ENCODE peak calls at places on chromosome 4, in four cellular contexts. One of them, this sample, is unnamed.

GRCh38 chr4:10697071-10697470 is 12.5 kb upstream of the CLNK start:
- DNase-seq in spleen: no peak
- DNase-seq in adrenal gland: no peak
- DNase-seq in GM12878: no peak
- DNase-seq in this sample: no peak

GRCh38 chr4:74098628-74098995 is 383 bp downstream of the CXCL2 start:
- DNase-seq in GM12878: no peak
- DNase-seq in adrenal gland: no peak
- DNase-seq in spleen: peak
- DNase-seq in this sample: no peak

GRCh38 chr4:111556861-111557260 is 588.4 kb upstream of the FAM241A start:
- DNase-seq in adrenal gland: no peak
- DNase-seq in spleen: no peak
- DNase-seq in GM12878: no peak
- DNase-seq in this sample: no peak

GRCh38 chr4:123327346-123327745 is 69.2 kb upstream of the SPRY1 start:
- DNase-seq in GM12878: no peak
- DNase-seq in adrenal gland: no peak
- DNase-seq in spleen: no peak
- DNase-seq in this sample: no peak

GRCh38 chr4:16588651-16589050 is 309.8 kb downstream of the LDB2 start:
- DNase-seq in adrenal gland: no peak
- DNase-seq in spleen: no peak
- DNase-seq in GM12878: no peak
- DNase-seq in this sample: no peak

GRCh38 chr4:61522312-61522711 is 322.2 kb downstream of the ADGRL3 start:
- DNase-seq in spleen: no peak
- DNase-seq in adrenal gland: no peak
- DNase-seq in GM12878: no peak
- DNase-seq in this sample: no peak

GRCh38 chr4:6092131-6092530 is 73.9 kb upstream of the C4orf50 start:
- DNase-seq in spleen: no peak
- DNase-seq in GM12878: no peak
- DNase-seq in adrenal gland: no peak
- DNase-seq in this sample: no peak

GRCh38 chr4:55018978-55019377 is 106.4 kb downstream of the KDR start:
- DNase-seq in spleen: no peak
- DNase-seq in GM12878: no peak
- DNase-seq in adrenal gland: no peak
- DNase-seq in this sample: no peak

GRCh38 chr4:2962614-2963184 is 507 bp downstream of the NOP14 start:
- DNase-seq in GM12878: no peak
- DNase-seq in spleen: no peak
- DNase-seq in adrenal gland: peak
- DNase-seq in this sample: peak

GRCh38 chr4:65865489-65865888 is 195.2 kb upstream of the EPHA5 start:
- DNase-seq in spleen: no peak
- DNase-seq in adrenal gland: no peak
- DNase-seq in GM12878: no peak
- DNase-seq in this sample: no peak

GRCh38 chr4:100494166-100494565 is 23.7 kb downstream of the EMCN start:
- DNase-seq in spleen: no peak
- DNase-seq in GM12878: no peak
- DNase-seq in adrenal gland: no peak
- DNase-seq in this sample: no peak

GRCh38 chr4:79563218-79563617 is 155.2 kb upstream of the GK2 start:
- DNase-seq in spleen: no peak
- DNase-seq in GM12878: no peak
- DNase-seq in adrenal gland: no peak
- DNase-seq in this sample: no peak

GRCh38 chr4:94225449-94225848 is 17.8 kb downstream of the SMARCAD1 start:
- DNase-seq in adrenal gland: no peak
- DNase-seq in GM12878: no peak
- DNase-seq in spleen: no peak
- DNase-seq in this sample: no peak

GRCh38 chr4:93828332-93828829 is at the start of gene ATOH1:
- DNase-seq in adrenal gland: no peak
- DNase-seq in GM12878: no peak
- DNase-seq in spleen: no peak
- DNase-seq in this sample: no peak

GRCh38 chr4:79875500-79875899 is 197.5 kb downstream of the ANTXR2 start:
- DNase-seq in spleen: no peak
- DNase-seq in adrenal gland: no peak
- DNase-seq in GM12878: no peak
- DNase-seq in this sample: no peak

GRCh38 chr4:16289872-16290554 is 63.7 kb upstream of the TAPT1 start:
- DNase-seq in GM12878: no peak
- DNase-seq in adrenal gland: no peak
- DNase-seq in spleen: no peak
- DNase-seq in this sample: no peak

GRCh38 chr4:71070015-71070414 is 76.6 kb downstream of the DCK start:
- DNase-seq in GM12878: no peak
- DNase-seq in adrenal gland: no peak
- DNase-seq in spleen: no peak
- DNase-seq in this sample: no peak

GRCh38 chr4:128427832-128428366 is 140.3 kb upstream of the PGRMC2 start:
- DNase-seq in spleen: peak
- DNase-seq in adrenal gland: peak
- DNase-seq in GM12878: no peak
- DNase-seq in this sample: peak

GRCh38 chr4:72974694-72975487 is 94.6 kb downstream of the COX18 start:
- DNase-seq in adrenal gland: no peak
- DNase-seq in spleen: no peak
- DNase-seq in GM12878: no peak
- DNase-seq in this sample: no peak

GRCh38 chr4:22897520-22898108 is 204.9 kb downstream of the GBA3 start:
- DNase-seq in GM12878: no peak
- DNase-seq in spleen: no peak
- DNase-seq in adrenal gland: no peak
- DNase-seq in this sample: peak

GRCh38 chr4:5988086-5988845 is 30.0 kb downstream of the C4orf50 start:
- DNase-seq in GM12878: no peak
- DNase-seq in spleen: no peak
- DNase-seq in adrenal gland: no peak
- DNase-seq in this sample: no peak

GRCh38 chr4:51831133-51831532 is 11.8 kb upstream of the DCUN1D4 start:
- DNase-seq in GM12878: no peak
- DNase-seq in adrenal gland: peak
- DNase-seq in spleen: peak
- DNase-seq in this sample: no peak

GRCh38 chr4:183276106-183276505 is 44.0 kb downstream of the CLDN22 start:
- DNase-seq in spleen: no peak
- DNase-seq in GM12878: no peak
- DNase-seq in adrenal gland: no peak
- DNase-seq in this sample: no peak

GRCh38 chr4:4857001-4857808 is 2.3 kb upstream of the MSX1 start:
- DNase-seq in adrenal gland: no peak
- DNase-seq in spleen: peak
- DNase-seq in GM12878: no peak
- DNase-seq in this sample: no peak

GRCh38 chr4:4855293-4856070 is 4.0 kb upstream of the MSX1 start:
- DNase-seq in GM12878: no peak
- DNase-seq in adrenal gland: no peak
- DNase-seq in spleen: peak
- DNase-seq in this sample: no peak

GRCh38 chr4:4854649-4855292 is 4.7 kb upstream of the MSX1 start:
- DNase-seq in adrenal gland: no peak
- DNase-seq in GM12878: no peak
- DNase-seq in spleen: peak
- DNase-seq in this sample: no peak

GRCh38 chr4:4857809-4858508 is 1.5 kb upstream of the MSX1 start:
- DNase-seq in spleen: no peak
- DNase-seq in GM12878: no peak
- DNase-seq in adrenal gland: no peak
- DNase-seq in this sample: no peak

GRCh38 chr4:4856071-4857000 is 3.1 kb upstream of the MSX1 start:
- DNase-seq in GM12878: no peak
- DNase-seq in adrenal gland: no peak
- DNase-seq in spleen: peak
- DNase-seq in this sample: no peak
- H3K4me3 ChIP-seq in GM12878: peak
- H3K4me3 ChIP-seq in adrenal gland: peak
- H3K4me3 ChIP-seq in spleen: no peak
- H3K4me3 ChIP-seq in this sample: peak

GRCh38 chr4:89837385-89837995 is 529 bp upstream of the SNCA start:
- DNase-seq in spleen: peak
- DNase-seq in GM12878: no peak
- DNase-seq in adrenal gland: no peak
- DNase-seq in this sample: no peak
- TF ChIP-seq CTCF in spleen: no peak
- TF ChIP-seq CTCF in GM12878: no peak
- TF ChIP-seq CTCF in adrenal gland: no peak
- TF ChIP-seq CTCF in this sample: peak

GRCh38 chr4:119027815-119028214 is 107.8 kb upstream of the MYOZ2 start:
- DNase-seq in adrenal gland: no peak
- DNase-seq in GM12878: no peak
- DNase-seq in spleen: no peak
- DNase-seq in this sample: no peak

GRCh38 chr4:119026662-119027444 is 108.8 kb upstream of the MYOZ2 start:
- DNase-seq in adrenal gland: no peak
- DNase-seq in spleen: no peak
- DNase-seq in GM12878: no peak
- DNase-seq in this sample: no peak

GRCh38 chr4:119025440-119025839 is 110.2 kb upstream of the MYOZ2 start:
- DNase-seq in adrenal gland: peak
- DNase-seq in GM12878: no peak
- DNase-seq in spleen: no peak
- DNase-seq in this sample: no peak

GRCh38 chr4:119024102-119024501 is 111.5 kb upstream of the MYOZ2 start:
- DNase-seq in adrenal gland: no peak
- DNase-seq in GM12878: no peak
- DNase-seq in spleen: no peak
- DNase-seq in this sample: no peak

GRCh38 chr4:119025916-119026661 is 109.5 kb upstream of the MYOZ2 start:
- DNase-seq in GM12878: no peak
- DNase-seq in spleen: no peak
- DNase-seq in adrenal gland: peak
- DNase-seq in this sample: peak
- H3K4me3 ChIP-seq in GM12878: no peak
- H3K4me3 ChIP-seq in spleen: no peak
- H3K4me3 ChIP-seq in adrenal gland: peak
- H3K4me3 ChIP-seq in this sample: peak

GRCh38 chr4:150962245-150962644 is 52.8 kb downstream of the LRBA start:
- DNase-seq in adrenal gland: no peak
- DNase-seq in spleen: no peak
- DNase-seq in GM12878: no peak
- DNase-seq in this sample: no peak

GRCh38 chr4:150964754-150965153 is 50.3 kb downstream of the LRBA start:
- DNase-seq in spleen: no peak
- DNase-seq in adrenal gland: no peak
- DNase-seq in GM12878: no peak
- DNase-seq in this sample: no peak

GRCh38 chr4:150961566-150961965 is 53.5 kb downstream of the LRBA start:
- DNase-seq in adrenal gland: no peak
- DNase-seq in GM12878: no peak
- DNase-seq in spleen: no peak
- DNase-seq in this sample: no peak

GRCh38 chr4:150960079-150960478 is 55.0 kb downstream of the LRBA start:
- DNase-seq in spleen: no peak
- DNase-seq in adrenal gland: no peak
- DNase-seq in GM12878: no peak
- DNase-seq in this sample: no peak

DNA sequence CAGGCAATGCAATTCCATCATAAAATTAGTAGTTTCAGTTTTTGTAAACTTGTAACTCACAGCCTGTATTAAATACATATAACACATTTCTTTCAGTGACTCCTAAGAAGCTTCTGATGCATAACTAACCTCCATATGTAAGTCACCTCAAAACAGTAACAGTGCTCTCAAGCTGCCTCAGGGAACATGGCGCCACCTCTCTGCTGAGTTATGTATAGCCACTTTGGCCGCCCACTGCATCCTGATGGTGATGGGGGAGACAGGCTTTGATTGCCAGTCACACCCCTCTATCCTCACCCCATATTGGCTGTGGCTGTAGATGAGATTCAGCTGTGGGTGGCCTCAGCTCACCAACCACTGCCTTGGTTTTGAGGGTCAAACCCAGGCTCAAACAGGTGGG is 54.3 kb downstream of the LRBA start:
- DNase-seq in adrenal gland: no peak
- DNase-seq in spleen: no peak
- DNase-seq in GM12878: no peak
- DNase-seq in this sample: no peak
- TF ChIP-seq CTCF in adrenal gland: peak
- TF ChIP-seq CTCF in spleen: peak
- TF ChIP-seq CTCF in GM12878: peak
- TF ChIP-seq CTCF in this sample: peak

GRCh38 chr4:138087181-138087714 is 154.9 kb downstream of the SLC7A11 start:
- DNase-seq in adrenal gland: no peak
- DNase-seq in GM12878: no peak
- DNase-seq in spleen: no peak
- DNase-seq in this sample: peak

GRCh38 chr4:138088449-138089208 is 153.5 kb downstream of the SLC7A11 start:
- DNase-seq in GM12878: no peak
- DNase-seq in adrenal gland: no peak
- DNase-seq in spleen: peak
- DNase-seq in this sample: no peak

GRCh38 chr4:138090918-138091659 is 151.1 kb downstream of the SLC7A11 start:
- DNase-seq in spleen: no peak
- DNase-seq in GM12878: no peak
- DNase-seq in adrenal gland: no peak
- DNase-seq in this sample: no peak

GRCh38 chr4:138092060-138092459 is 150.1 kb downstream of the SLC7A11 start:
- DNase-seq in GM12878: no peak
- DNase-seq in adrenal gland: no peak
- DNase-seq in spleen: no peak
- DNase-seq in this sample: no peak

DNA sequence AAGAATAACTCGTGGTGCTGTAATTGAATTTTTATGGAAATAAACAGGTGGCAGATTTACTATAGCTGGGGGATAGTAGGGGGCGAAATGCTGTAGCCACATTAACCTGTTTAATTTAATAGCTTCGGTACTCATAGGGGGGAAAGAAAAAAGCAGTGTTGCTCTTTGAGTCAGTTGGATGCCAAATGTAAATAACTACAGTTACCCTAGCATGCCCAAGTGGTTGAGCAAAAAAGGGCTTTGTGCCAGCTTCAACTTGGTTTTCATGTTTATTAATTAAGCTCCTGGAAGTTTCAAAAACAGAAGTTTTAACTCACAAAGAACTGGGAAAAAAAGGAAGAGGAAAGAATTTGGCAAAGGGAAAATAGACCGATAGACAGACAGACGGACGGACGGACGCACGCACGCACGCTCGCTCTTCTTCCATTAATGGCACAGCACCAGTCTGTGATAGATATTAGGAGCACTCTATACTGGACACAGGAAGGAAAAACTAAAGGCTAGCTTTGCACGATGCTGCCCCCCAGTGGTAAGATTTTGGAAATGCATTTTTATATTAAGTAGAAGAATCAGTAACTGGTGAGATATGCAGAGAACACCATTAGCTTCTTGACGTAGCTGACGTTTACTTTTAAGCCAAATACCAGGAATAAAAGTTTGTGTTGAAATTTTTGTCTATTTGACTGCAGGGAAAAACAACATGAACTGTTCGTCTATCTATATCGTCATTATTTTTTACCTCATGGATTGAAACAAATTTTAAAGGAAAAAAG is 151.8 kb downstream of the SLC7A11 start:
- DNase-seq in adrenal gland: peak
- DNase-seq in spleen: no peak
- DNase-seq in GM12878: peak
- DNase-seq in this sample: no peak
- H3K4me3 ChIP-seq in adrenal gland: no peak
- H3K4me3 ChIP-seq in spleen: no peak
- H3K4me3 ChIP-seq in GM12878: no peak
- H3K4me3 ChIP-seq in this sample: peak

GRCh38 chr4:7530932-7531639 is 96.4 kb upstream of the PSAPL1 start:
- DNase-seq in adrenal gland: no peak
- DNase-seq in spleen: peak
- DNase-seq in GM12878: no peak
- DNase-seq in this sample: no peak
- TF ChIP-seq CTCF in adrenal gland: no peak
- TF ChIP-seq CTCF in spleen: no peak
- TF ChIP-seq CTCF in GM12878: no peak
- TF ChIP-seq CTCF in this sample: no peak